ENCODE peak calls at places on chromosome 3, in five cellular contexts. One of them, this sample, is unnamed.

GRCh38 chr3:10004506-10004905 is 17.9 kb upstream of the EMC3 start:
- DNase-seq in mammary epithelial cell: no peak
- DNase-seq in OCI-LY7: no peak
- DNase-seq in IMR-90: no peak
- DNase-seq in MM.1S: no peak
- DNase-seq in this sample: no peak

GRCh38 chr3:155001289-155002007 is 78.7 kb upstream of the MME start:
- DNase-seq in mammary epithelial cell: no peak
- DNase-seq in OCI-LY7: peak; percentile 9
- DNase-seq in IMR-90: no peak
- DNase-seq in MM.1S: no peak
- DNase-seq in this sample: no peak

GRCh38 chr3:188421151-188421821 is 267.3 kb downstream of the LPP start:
- DNase-seq in mammary epithelial cell: peak; percentile 29
- DNase-seq in OCI-LY7: peak; percentile 29
- DNase-seq in IMR-90: peak; percentile 90
- DNase-seq in MM.1S: no peak
- DNase-seq in this sample: peak; percentile 89

GRCh38 chr3:149481491-149481890 is 7.0 kb downstream of the TM4SF4 start:
- DNase-seq in mammary epithelial cell: no peak
- DNase-seq in OCI-LY7: no peak
- DNase-seq in IMR-90: no peak
- DNase-seq in MM.1S: no peak
- DNase-seq in this sample: no peak

GRCh38 chr3:90145094-90145810 is 1037.8 kb downstream of the EPHA3 start:
- DNase-seq in mammary epithelial cell: no peak
- DNase-seq in OCI-LY7: no peak
- DNase-seq in IMR-90: no peak
- DNase-seq in MM.1S: no peak
- DNase-seq in this sample: no peak

GRCh38 chr3:189517981-189518380 is 113.2 kb upstream of the TP63 start:
- DNase-seq in mammary epithelial cell: no peak
- DNase-seq in OCI-LY7: no peak
- DNase-seq in IMR-90: no peak
- DNase-seq in MM.1S: no peak
- DNase-seq in this sample: no peak

GRCh38 chr3:69113536-69113935 is 8.9 kb downstream of the LMOD3 start:
- DNase-seq in mammary epithelial cell: peak; percentile 30
- DNase-seq in OCI-LY7: no peak
- DNase-seq in IMR-90: peak; percentile 23
- DNase-seq in MM.1S: no peak
- DNase-seq in this sample: no peak

GRCh38 chr3:184676927-184677326 is 34.9 kb downstream of the MAGEF1 start:
- DNase-seq in mammary epithelial cell: no peak
- DNase-seq in OCI-LY7: peak; percentile 10
- DNase-seq in IMR-90: no peak
- DNase-seq in MM.1S: no peak
- DNase-seq in this sample: no peak

GRCh38 chr3:161296814-161297213 is 74.5 kb downstream of the SPTSSB start:
- DNase-seq in mammary epithelial cell: no peak
- DNase-seq in OCI-LY7: no peak
- DNase-seq in IMR-90: no peak
- DNase-seq in MM.1S: no peak
- DNase-seq in this sample: no peak

GRCh38 chr3:79369306-79369705 is 398.5 kb downstream of the ROBO1 start:
- DNase-seq in mammary epithelial cell: no peak
- DNase-seq in OCI-LY7: no peak
- DNase-seq in IMR-90: peak; percentile 43
- DNase-seq in MM.1S: no peak
- DNase-seq in this sample: no peak

GRCh38 chr3:45462522-45463262 is 74.3 kb downstream of the LARS2 start:
- DNase-seq in mammary epithelial cell: no peak
- DNase-seq in OCI-LY7: peak; percentile 37
- DNase-seq in IMR-90: peak; percentile 21
- DNase-seq in MM.1S: no peak
- DNase-seq in this sample: peak; percentile 53

GRCh38 chr3:127384717-127385539 is 97.1 kb upstream of the PRR20G start:
- DNase-seq in mammary epithelial cell: no peak
- DNase-seq in OCI-LY7: no peak
- DNase-seq in IMR-90: no peak
- DNase-seq in MM.1S: no peak
- DNase-seq in this sample: no peak

GRCh38 chr3:102083971-102084370 is 234.7 kb downstream of the NFKBIZ start:
- DNase-seq in mammary epithelial cell: no peak
- DNase-seq in OCI-LY7: no peak
- DNase-seq in IMR-90: peak; percentile 77
- DNase-seq in MM.1S: no peak
- DNase-seq in this sample: peak; percentile 58

GRCh38 chr3:97485206-97485605 is 279.4 kb upstream of the ARL6 start:
- DNase-seq in mammary epithelial cell: no peak
- DNase-seq in OCI-LY7: no peak
- DNase-seq in IMR-90: no peak
- DNase-seq in MM.1S: no peak
- DNase-seq in this sample: no peak

GRCh38 chr3:97487587-97487986 is 277.0 kb upstream of the ARL6 start:
- DNase-seq in mammary epithelial cell: no peak
- DNase-seq in OCI-LY7: no peak
- DNase-seq in IMR-90: no peak
- DNase-seq in MM.1S: no peak
- DNase-seq in this sample: no peak
- H3K4me2 ChIP-seq in mammary epithelial cell: no peak overlapping the region
- H3K4me2 ChIP-seq in OCI-LY7: no peak overlapping the region
- H3K4me2 ChIP-seq in IMR-90: no peak overlapping the region
- H3K4me2 ChIP-seq in MM.1S: no peak overlapping the region
- H3K4me2 ChIP-seq in this sample: no peak overlapping the region

DNA sequence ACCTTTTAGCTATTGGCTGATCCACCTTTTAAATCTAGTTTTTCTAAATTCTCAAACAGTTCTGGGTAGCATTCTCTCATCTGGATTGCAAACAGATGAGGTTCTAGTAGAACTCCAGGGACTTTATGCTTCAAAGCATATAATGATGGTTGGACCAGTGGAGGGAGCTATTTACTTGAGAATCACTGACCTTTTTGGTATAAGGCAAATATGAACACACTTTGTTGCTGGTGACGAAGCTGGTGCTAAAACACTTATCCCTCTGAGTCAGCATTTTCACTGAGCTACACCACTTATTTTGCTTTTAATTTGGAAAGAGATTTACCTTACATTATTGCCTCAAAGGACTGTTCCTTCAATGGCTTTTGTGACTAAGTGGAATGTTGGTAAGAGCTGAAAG is 58.6 kb upstream of the SLITRK3 start:
- DNase-seq in mammary epithelial cell: no peak
- DNase-seq in OCI-LY7: no peak
- DNase-seq in IMR-90: no peak
- DNase-seq in MM.1S: peak; percentile 79
- DNase-seq in this sample: peak; percentile 10
- H3K4me2 ChIP-seq in mammary epithelial cell: no peak overlapping the region
- H3K4me2 ChIP-seq in OCI-LY7: no peak overlapping the region
- H3K4me2 ChIP-seq in IMR-90: no peak overlapping the region
- H3K4me2 ChIP-seq in MM.1S: peak overlapping the region; percentile 19
- H3K4me2 ChIP-seq in this sample: no peak overlapping the region

GRCh38 chr3:53161820-53162671 is 1.0 kb downstream of the PRKCD start:
- DNase-seq in mammary epithelial cell: peak; percentile 48
- DNase-seq in OCI-LY7: peak; percentile 71
- DNase-seq in IMR-90: peak; percentile 20
- DNase-seq in MM.1S: peak; percentile 35
- DNase-seq in this sample: no peak

GRCh38 chr3:53160335-53160659 is 712 bp upstream of the PRKCD start:
- DNase-seq in mammary epithelial cell: no peak
- DNase-seq in OCI-LY7: no peak
- DNase-seq in IMR-90: no peak
- DNase-seq in MM.1S: no peak
- DNase-seq in this sample: no peak

GRCh38 chr3:53160660-53161344 is at the start of gene PRKCD:
- DNase-seq in mammary epithelial cell: peak; percentile 86
- DNase-seq in OCI-LY7: peak; percentile 89
- DNase-seq in IMR-90: peak; percentile 78
- DNase-seq in MM.1S: peak; percentile 83
- DNase-seq in this sample: peak; percentile 68

GRCh38 chr3:53162672-53163458 is 1.9 kb downstream of the PRKCD start:
- DNase-seq in mammary epithelial cell: peak; percentile 36
- DNase-seq in OCI-LY7: peak; percentile 23
- DNase-seq in IMR-90: no peak
- DNase-seq in MM.1S: no peak
- DNase-seq in this sample: no peak

GRCh38 chr3:53161345-53161819 is 373 bp downstream of the PRKCD start:
- DNase-seq in mammary epithelial cell: no peak
- DNase-seq in OCI-LY7: peak; percentile 27
- DNase-seq in IMR-90: no peak
- DNase-seq in MM.1S: peak; percentile 31
- DNase-seq in this sample: no peak
- H3K4me2 ChIP-seq in mammary epithelial cell: peak overlapping the region; percentile 73
- H3K4me2 ChIP-seq in OCI-LY7: peak overlapping the region; percentile 91
- H3K4me2 ChIP-seq in IMR-90: peak overlapping the region; percentile 57
- H3K4me2 ChIP-seq in MM.1S: peak overlapping the region; percentile 62
- H3K4me2 ChIP-seq in this sample: peak overlapping the region; percentile 94

GRCh38 chr3:16313955-16314645 is 49.1 kb downstream of the OXNAD1 start:
- DNase-seq in mammary epithelial cell: no peak
- DNase-seq in OCI-LY7: no peak
- DNase-seq in IMR-90: no peak
- DNase-seq in MM.1S: no peak
- DNase-seq in this sample: no peak
- H3K4me2 ChIP-seq in mammary epithelial cell: no peak overlapping the region
- H3K4me2 ChIP-seq in OCI-LY7: no peak overlapping the region
- H3K4me2 ChIP-seq in IMR-90: no peak overlapping the region
- H3K4me2 ChIP-seq in MM.1S: no peak overlapping the region
- H3K4me2 ChIP-seq in this sample: no peak overlapping the region

GRCh38 chr3:129282727-129283327 is 4.2 kb downstream of the HMCES start:
- DNase-seq in mammary epithelial cell: peak; percentile 53
- DNase-seq in OCI-LY7: peak; percentile 88
- DNase-seq in IMR-90: peak; percentile 47
- DNase-seq in MM.1S: peak; percentile 90
- DNase-seq in this sample: peak; percentile 81
- H3K4me2 ChIP-seq in mammary epithelial cell: no peak overlapping the region
- H3K4me2 ChIP-seq in OCI-LY7: peak overlapping the region; percentile 97
- H3K4me2 ChIP-seq in IMR-90: no peak overlapping the region
- H3K4me2 ChIP-seq in MM.1S: peak overlapping the region; percentile 67
- H3K4me2 ChIP-seq in this sample: peak overlapping the region; percentile 54